ENCODE peak calls at places on chromosomes 6 and 20, in six cellular contexts. One of them, this sample, is unnamed.

GRCh38 chr6:47479156-47479541 is 1.6 kb downstream of the CD2AP start:
- DNase-seq in COR-L47: no peak
- DNase-seq in choroid plexus epithelial cell: peak
- DNase-seq in CD4-positive, alpha-beta T cell: no peak
- DNase-seq in NCI-H1930: no peak
- DNase-seq in NCI-H1417 treated with DMSO at 0.1 percent for 48 hours: no peak
- DNase-seq in this sample: no peak

GRCh38 chr6:156538875-156539660 is 238.1 kb upstream of the ARID1B start:
- DNase-seq in COR-L47: peak
- DNase-seq in choroid plexus epithelial cell: no peak
- DNase-seq in CD4-positive, alpha-beta T cell: no peak
- DNase-seq in NCI-H1930: no peak
- DNase-seq in NCI-H1417 treated with DMSO at 0.1 percent for 48 hours: no peak
- DNase-seq in this sample: no peak

GRCh38 chr6:147509900-147510299 is 1.4 kb downstream of the SAMD5 start:
- DNase-seq in COR-L47: no peak
- DNase-seq in choroid plexus epithelial cell: no peak
- DNase-seq in CD4-positive, alpha-beta T cell: no peak
- DNase-seq in NCI-H1930: no peak
- DNase-seq in NCI-H1417 treated with DMSO at 0.1 percent for 48 hours: no peak
- DNase-seq in this sample: no peak

GRCh38 chr6:159759645-159760044 is 2.2 kb upstream of the ACAT2 start:
- DNase-seq in COR-L47: no peak
- DNase-seq in choroid plexus epithelial cell: no peak
- DNase-seq in CD4-positive, alpha-beta T cell: no peak
- DNase-seq in NCI-H1930: no peak
- DNase-seq in NCI-H1417 treated with DMSO at 0.1 percent for 48 hours: no peak
- DNase-seq in this sample: no peak

GRCh38 chr6:137159912-137160311 is 13.5 kb downstream of the IL22RA2 start:
- DNase-seq in COR-L47: no peak
- DNase-seq in choroid plexus epithelial cell: peak
- DNase-seq in CD4-positive, alpha-beta T cell: no peak
- DNase-seq in NCI-H1930: no peak
- DNase-seq in NCI-H1417 treated with DMSO at 0.1 percent for 48 hours: no peak
- DNase-seq in this sample: no peak

GRCh38 chr20:62203378-62204030 is 16.6 kb downstream of the HRH3 start:
- DNase-seq in COR-L47: no peak
- DNase-seq in choroid plexus epithelial cell: peak
- DNase-seq in CD4-positive, alpha-beta T cell: no peak
- DNase-seq in NCI-H1930: no peak
- DNase-seq in NCI-H1417 treated with DMSO at 0.1 percent for 48 hours: no peak
- DNase-seq in this sample: no peak

GRCh38 chr6:167742719-167743303 is 83.9 kb upstream of the AFDN start:
- DNase-seq in COR-L47: no peak
- DNase-seq in choroid plexus epithelial cell: peak
- DNase-seq in CD4-positive, alpha-beta T cell: no peak
- DNase-seq in NCI-H1930: no peak
- DNase-seq in NCI-H1417 treated with DMSO at 0.1 percent for 48 hours: no peak
- DNase-seq in this sample: no peak

GRCh38 chr20:50313223-50313820 is 122.7 kb downstream of the CEBPB start:
- DNase-seq in COR-L47: no peak
- DNase-seq in choroid plexus epithelial cell: peak
- DNase-seq in CD4-positive, alpha-beta T cell: no peak
- DNase-seq in NCI-H1930: no peak
- DNase-seq in NCI-H1417 treated with DMSO at 0.1 percent for 48 hours: no peak
- DNase-seq in this sample: no peak

GRCh38 chr6:7085911-7086310 is 21.9 kb upstream of the RREB1 start:
- DNase-seq in COR-L47: peak
- DNase-seq in choroid plexus epithelial cell: no peak
- DNase-seq in CD4-positive, alpha-beta T cell: no peak
- DNase-seq in NCI-H1930: no peak
- DNase-seq in NCI-H1417 treated with DMSO at 0.1 percent for 48 hours: no peak
- DNase-seq in this sample: no peak

GRCh38 chr20:4581838-4582237 is 139.9 kb upstream of the PRND start:
- DNase-seq in COR-L47: no peak
- DNase-seq in choroid plexus epithelial cell: no peak
- DNase-seq in CD4-positive, alpha-beta T cell: no peak
- DNase-seq in NCI-H1930: no peak
- DNase-seq in NCI-H1417 treated with DMSO at 0.1 percent for 48 hours: no peak
- DNase-seq in this sample: no peak

GRCh38 chr20:48526936-48527335 is 300.9 kb downstream of the PREX1 start:
- DNase-seq in COR-L47: no peak
- DNase-seq in choroid plexus epithelial cell: no peak
- DNase-seq in CD4-positive, alpha-beta T cell: no peak
- DNase-seq in NCI-H1930: no peak
- DNase-seq in NCI-H1417 treated with DMSO at 0.1 percent for 48 hours: no peak
- DNase-seq in this sample: no peak

GRCh38 chr20:32057785-32058184 is 5.7 kb downstream of the HCK start:
- DNase-seq in COR-L47: no peak
- DNase-seq in choroid plexus epithelial cell: no peak
- DNase-seq in CD4-positive, alpha-beta T cell: no peak
- DNase-seq in NCI-H1930: no peak
- DNase-seq in NCI-H1417 treated with DMSO at 0.1 percent for 48 hours: no peak
- DNase-seq in this sample: no peak

GRCh38 chr6:32086661-32087573 is 22.2 kb downstream of the TNXB start:
- DNase-seq in COR-L47: no peak
- DNase-seq in choroid plexus epithelial cell: peak
- DNase-seq in CD4-positive, alpha-beta T cell: no peak
- DNase-seq in NCI-H1930: no peak
- DNase-seq in NCI-H1417 treated with DMSO at 0.1 percent for 48 hours: no peak
- DNase-seq in this sample: no peak

GRCh38 chr6:98769546-98769945 is 64.8 kb upstream of the POU3F2 start:
- DNase-seq in COR-L47: peak
- DNase-seq in choroid plexus epithelial cell: peak
- DNase-seq in CD4-positive, alpha-beta T cell: no peak
- DNase-seq in NCI-H1930: no peak
- DNase-seq in NCI-H1417 treated with DMSO at 0.1 percent for 48 hours: no peak
- DNase-seq in this sample: no peak

GRCh38 chr6:16374796-16375195 is 136.4 kb downstream of the GMPR start:
- DNase-seq in COR-L47: no peak
- DNase-seq in choroid plexus epithelial cell: no peak
- DNase-seq in CD4-positive, alpha-beta T cell: no peak
- DNase-seq in NCI-H1930: no peak
- DNase-seq in NCI-H1417 treated with DMSO at 0.1 percent for 48 hours: no peak
- DNase-seq in this sample: no peak

GRCh38 chr20:64145458-64146300 is 18.6 kb upstream of the MYT1 start:
- DNase-seq in COR-L47: no peak
- DNase-seq in choroid plexus epithelial cell: no peak
- DNase-seq in CD4-positive, alpha-beta T cell: no peak
- DNase-seq in NCI-H1930: no peak
- DNase-seq in NCI-H1417 treated with DMSO at 0.1 percent for 48 hours: no peak
- DNase-seq in this sample: no peak

GRCh38 chr20:9516658-9516987 is 2.2 kb downstream of the LAMP5 start:
- DNase-seq in COR-L47: no peak
- DNase-seq in choroid plexus epithelial cell: no peak
- DNase-seq in CD4-positive, alpha-beta T cell: no peak
- DNase-seq in NCI-H1930: no peak
- DNase-seq in NCI-H1417 treated with DMSO at 0.1 percent for 48 hours: no peak
- DNase-seq in this sample: no peak

GRCh38 chr20:63736893-63737689 is 627 bp downstream of the LIME1 start:
- DNase-seq in COR-L47: no peak
- DNase-seq in choroid plexus epithelial cell: no peak
- DNase-seq in CD4-positive, alpha-beta T cell: peak
- DNase-seq in NCI-H1930: no peak
- DNase-seq in NCI-H1417 treated with DMSO at 0.1 percent for 48 hours: no peak
- DNase-seq in this sample: no peak

GRCh38 chr20:25376236-25376635 is 14.4 kb downstream of the ABHD12 start:
- DNase-seq in COR-L47: no peak
- DNase-seq in choroid plexus epithelial cell: no peak
- DNase-seq in CD4-positive, alpha-beta T cell: no peak
- DNase-seq in NCI-H1930: no peak
- DNase-seq in NCI-H1417 treated with DMSO at 0.1 percent for 48 hours: no peak
- DNase-seq in this sample: no peak

GRCh38 chr6:43267619-43268347 is 24.5 kb downstream of the TTBK1 start:
- DNase-seq in COR-L47: no peak
- DNase-seq in choroid plexus epithelial cell: no peak
- DNase-seq in CD4-positive, alpha-beta T cell: no peak
- DNase-seq in NCI-H1930: no peak
- DNase-seq in NCI-H1417 treated with DMSO at 0.1 percent for 48 hours: no peak
- DNase-seq in this sample: no peak

GRCh38 chr6:498795-499231 is 107.3 kb downstream of the IRF4 start:
- DNase-seq in COR-L47: no peak
- DNase-seq in choroid plexus epithelial cell: peak
- DNase-seq in CD4-positive, alpha-beta T cell: no peak
- DNase-seq in NCI-H1930: no peak
- DNase-seq in NCI-H1417 treated with DMSO at 0.1 percent for 48 hours: no peak
- DNase-seq in this sample: no peak

GRCh38 chr6:111087871-111088667 is 766 bp downstream of the SLC16A10 start:
- DNase-seq in COR-L47: no peak
- DNase-seq in choroid plexus epithelial cell: peak
- DNase-seq in CD4-positive, alpha-beta T cell: peak
- DNase-seq in NCI-H1930: no peak
- DNase-seq in NCI-H1417 treated with DMSO at 0.1 percent for 48 hours: no peak
- DNase-seq in this sample: no peak

GRCh38 chr20:35952480-35953410 is 1.6 kb downstream of the SCAND1 start:
- DNase-seq in COR-L47: no peak
- DNase-seq in choroid plexus epithelial cell: peak
- DNase-seq in CD4-positive, alpha-beta T cell: no peak
- DNase-seq in NCI-H1930: no peak
- DNase-seq in NCI-H1417 treated with DMSO at 0.1 percent for 48 hours: no peak
- DNase-seq in this sample: no peak

GRCh38 chr6:36977470-36977941 is 8.5 kb downstream of the MTCH1 start:
- DNase-seq in COR-L47: no peak
- DNase-seq in choroid plexus epithelial cell: peak
- DNase-seq in CD4-positive, alpha-beta T cell: no peak
- DNase-seq in NCI-H1930: peak
- DNase-seq in NCI-H1417 treated with DMSO at 0.1 percent for 48 hours: no peak
- DNase-seq in this sample: no peak

GRCh38 chr20:31721408-31722332 is 998 bp downstream of the BCL2L1 start:
- DNase-seq in COR-L47: peak
- DNase-seq in choroid plexus epithelial cell: no peak
- DNase-seq in CD4-positive, alpha-beta T cell: no peak
- DNase-seq in NCI-H1930: no peak
- DNase-seq in NCI-H1417 treated with DMSO at 0.1 percent for 48 hours: no peak
- DNase-seq in this sample: no peak